ENCODE peak calls at places on chromosomes 6 and 20, in five cellular contexts. Q, S, X, U and W are unnamed samples.
A peak's percentile ranks its signal among the peaks of the same experiment; 100 is the strongest.

GRCh38 chr20:35049776-35050352 is 42.7 kb downstream of the TRPC4AP start:
- DNase-seq in Q (peak; percentile 1), S (no peak), X (no peak), U (no peak), W (no peak)

GRCh38 chr20:10453241-10453640 is 18.1 kb downstream of the SLX4IP start:
- DNase-seq in Q (no peak), S (no peak), X (no peak), U (no peak), W (no peak)

GRCh38 chr6:170008386-170008785 is 257.0 kb downstream of the ERMARD start:
- DNase-seq in Q (no peak), S (peak; percentile 5), X (no peak), U (no peak), W (no peak)

GRCh38 chr20:48607544-48607865 is 220.3 kb downstream of the PREX1 start:
- DNase-seq in Q (no peak), S (no peak), X (no peak), U (no peak), W (no peak)

GRCh38 chr20:14341782-14342181 is 4.4 kb upstream of the FLRT3 start:
- DNase-seq in Q (no peak), S (no peak), X (no peak), U (peak; percentile 51), W (peak; percentile 10)

GRCh38 chr6:160798625-160799024 is 96.6 kb downstream of the PLG start:
- DNase-seq in Q (no peak), S (no peak), X (no peak), U (no peak), W (no peak)

GRCh38 chr6:82371799-82372508 is 8.3 kb downstream of the TPBG start:
- DNase-seq in Q (peak; percentile 67), S (no peak), X (no peak), U (peak; percentile 60), W (peak; percentile 89)

GRCh38 chr6:79601020-79601609 is 30.0 kb upstream of the SH3BGRL2 start:
- DNase-seq in Q (no peak), S (no peak), X (peak; percentile 39), U (peak; percentile 11), W (peak; percentile 71)

GRCh38 chr20:34316191-34316814 is 13.1 kb upstream of the AHCY start:
- DNase-seq in Q (peak; percentile 57), S (no peak), X (no peak), U (peak; percentile 36), W (peak; percentile 67)

GRCh38 chr6:54519161-54519560 is 210.9 kb downstream of the TINAG start:
- DNase-seq in Q (no peak), S (no peak), X (no peak), U (no peak), W (peak; percentile 2)

GRCh38 chr20:49303211-49303610 is 25.4 kb upstream of the ZNFX1 start:
- DNase-seq in Q (peak; percentile 86), S (no peak), X (no peak), U (peak; percentile 96), W (peak; percentile 64)

GRCh38 chr20:9081423-9081966 is 12.6 kb downstream of the PLCB4 start:
- DNase-seq in Q (peak; percentile 92), S (no peak), X (no peak), U (no peak), W (peak; percentile 81)

GRCh38 chr20:9075264-9076095 is 6.6 kb downstream of the PLCB4 start:
- DNase-seq in Q (peak; percentile 48), S (no peak), X (no peak), U (no peak), W (no peak)

GRCh38 chr20:9079038-9079731 is 10.3 kb downstream of the PLCB4 start:
- DNase-seq in Q (no peak), S (no peak), X (no peak), U (no peak), W (no peak)
- TF ChIP-seq CTCF in Q (no peak), S (no peak), X (no peak), U (no peak), W (no peak)

GRCh38 chr6:6623553-6623952 is 35.0 kb downstream of the LY86 start:
- DNase-seq in Q (no peak), S (no peak), X (no peak), U (no peak), W (no peak)
- H3K4me3 ChIP-seq in Q (no peak overlapping the region), S (no peak overlapping the region), X (no peak overlapping the region), U (no peak overlapping the region), W (no peak overlapping the region)

GRCh38 chr6:136378888-136379287 is 89.2 kb upstream of the BCLAF1 start:
- DNase-seq in Q (no peak), S (no peak), X (no peak), U (no peak), W (peak; percentile 7)
- TF ChIP-seq CTCF in Q (peak; percentile 31), S (no peak), X (peak; percentile 49), U (peak; percentile 17), W (peak; percentile 13)

DNA sequence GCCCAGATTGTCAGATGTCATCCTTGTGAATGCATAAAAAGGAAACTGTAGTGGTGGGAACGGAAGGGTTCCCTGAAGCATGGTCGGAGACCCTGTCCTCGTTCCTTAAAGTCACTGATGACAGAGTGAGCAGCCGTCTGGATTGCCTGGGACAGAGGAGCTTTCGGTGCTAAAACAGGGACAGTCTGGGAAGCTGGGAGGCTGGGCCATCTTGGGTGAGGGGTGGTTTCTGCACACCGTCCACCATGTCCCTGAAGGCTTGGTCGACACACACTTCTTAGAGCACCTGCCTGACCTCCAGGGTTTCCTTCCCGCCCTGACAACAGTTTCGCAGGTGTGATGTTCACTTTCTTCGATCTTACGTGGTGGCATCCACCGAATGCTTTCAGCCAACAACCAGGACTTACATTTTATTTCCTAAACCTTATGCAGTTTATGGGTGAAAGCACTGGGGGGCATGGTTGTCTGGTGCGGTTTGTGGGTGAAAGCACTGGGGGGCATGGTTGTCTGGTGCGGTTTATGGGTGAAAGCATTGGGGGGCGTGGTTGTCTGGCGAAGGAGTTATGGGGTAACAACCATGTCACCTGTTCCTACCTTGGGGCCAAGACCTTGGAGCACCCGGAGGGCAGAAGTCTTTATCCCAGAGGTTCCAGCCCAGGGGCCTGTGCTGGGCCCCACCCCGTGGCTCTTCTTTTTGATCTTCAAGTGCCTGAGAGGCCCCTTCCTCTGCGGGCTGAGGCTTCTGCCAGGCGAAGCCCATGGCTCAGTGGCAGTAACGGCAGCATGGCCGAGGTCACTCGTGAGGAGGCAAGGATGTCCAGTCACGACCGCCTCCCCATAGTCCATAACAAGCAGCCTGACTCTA is 81.7 kb upstream of the FRMD1 start:
- DNase-seq in Q (no peak), S (no peak), X (no peak), U (no peak), W (no peak)
- H3K4me3 ChIP-seq in Q (no peak overlapping the region), S (no peak overlapping the region), X (no peak overlapping the region), U (no peak overlapping the region), W (no peak overlapping the region)

GRCh38 chr6:85113934-85114582 is 335.8 kb upstream of the NT5E start:
- DNase-seq in Q (peak; percentile 51), S (no peak), X (no peak), U (peak; percentile 63), W (peak; percentile 71)

GRCh38 chr6:85115876-85116275 is 334.0 kb upstream of the NT5E start:
- DNase-seq in Q (no peak), S (no peak), X (no peak), U (no peak), W (no peak)

GRCh38 chr6:85114583-85114939 is 335.3 kb upstream of the NT5E start:
- DNase-seq in Q (no peak), S (no peak), X (no peak), U (no peak), W (no peak)

GRCh38 chr6:85116475-85116874 is 333.4 kb upstream of the NT5E start:
- DNase-seq in Q (no peak), S (no peak), X (no peak), U (no peak), W (no peak)

DNA sequence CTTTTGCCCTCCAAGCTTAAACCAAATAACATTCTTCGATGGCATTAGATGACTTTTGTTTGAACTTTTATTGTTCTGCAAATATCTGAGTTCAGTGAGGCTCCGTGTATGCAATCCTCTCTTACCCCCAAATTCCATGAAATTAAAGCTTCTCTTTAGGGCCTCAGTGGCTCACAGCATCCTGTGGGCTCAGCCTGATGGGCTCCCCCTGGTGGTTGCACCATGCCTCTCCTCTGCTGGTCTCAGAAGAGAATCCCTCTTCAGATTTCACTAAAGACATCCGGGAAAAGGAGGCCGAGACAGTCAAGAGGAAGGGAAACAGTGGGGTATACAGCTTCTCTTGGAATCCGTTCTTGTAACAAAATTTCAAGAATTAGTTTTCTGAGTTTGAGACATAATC is 331.6 kb upstream of the NT5E start:
- DNase-seq in Q (no peak), S (no peak), X (no peak), U (no peak), W (no peak)
- TF ChIP-seq CTCF in Q (peak; percentile 16), S (no peak), X (peak; percentile 46), U (no peak), W (peak; percentile 17)

DNA sequence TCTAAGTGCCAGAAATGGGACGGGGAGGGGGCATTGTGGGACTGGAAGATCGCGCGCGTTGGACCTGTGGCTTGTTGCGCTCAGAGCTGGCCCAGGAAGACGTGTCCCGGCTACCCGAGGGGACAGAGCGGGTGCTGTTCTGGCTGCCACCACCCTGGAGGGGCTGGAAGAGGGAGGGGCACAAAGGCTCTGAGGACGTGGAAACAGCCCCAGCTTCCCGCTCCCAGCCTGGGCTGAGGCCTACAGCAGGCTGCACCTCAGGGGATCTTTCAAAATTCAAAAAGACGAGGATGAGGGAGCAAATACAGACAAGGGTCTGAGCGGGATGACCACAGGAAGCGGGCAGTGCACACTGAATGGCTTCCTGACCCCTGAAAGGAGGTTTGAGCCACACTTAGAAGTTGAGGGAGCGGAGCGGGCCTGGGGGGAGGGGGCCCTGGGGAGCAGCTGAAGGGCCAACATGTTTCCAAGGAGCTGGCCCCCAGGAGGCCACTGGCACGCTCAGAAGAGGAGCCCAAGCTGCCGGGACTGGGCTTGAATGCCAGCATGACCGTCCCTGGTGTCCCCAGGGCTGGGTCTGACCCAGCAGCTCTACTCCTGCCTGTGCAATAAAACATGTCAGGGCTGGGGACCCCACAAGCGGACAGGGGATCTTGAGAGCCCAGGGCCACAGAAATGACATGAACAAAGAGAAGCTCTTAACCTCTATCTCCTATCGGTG is 1.3 kb downstream of the OXT start:
- DNase-seq in Q (no peak), S (no peak), X (no peak), U (no peak), W (no peak)
- H3K4me3 ChIP-seq in Q (peak overlapping the region; percentile 20), S (peak overlapping the region; percentile 32), X (no peak overlapping the region), U (no peak overlapping the region), W (no peak overlapping the region)